ENCODE peak calls at places on chromosomes 3 and 15, in six cellular contexts. One of them, this sample, is unnamed.

GRCh38 chr15:84826369-84826823 is 9.2 kb downstream of the ALPK3 start:
- DNase-seq in right cardiac atrium: no peak
- DNase-seq in fibroblast of mammary gland: peak
- DNase-seq in choroid plexus epithelial cell: peak
- DNase-seq in fibroblast of pulmonary artery: peak
- DNase-seq in thoracic aorta: no peak
- DNase-seq in this sample: no peak

GRCh38 chr3:194322701-194323174 is 28.4 kb downstream of the CPN2 start:
- DNase-seq in fibroblast of mammary gland: peak
- DNase-seq in thoracic aorta: no peak
- DNase-seq in fibroblast of pulmonary artery: peak
- DNase-seq in right cardiac atrium: no peak
- DNase-seq in choroid plexus epithelial cell: no peak
- DNase-seq in this sample: peak

GRCh38 chr15:58962662-58963565 is 24.5 kb upstream of the RNF111 start:
- DNase-seq in thoracic aorta: no peak
- DNase-seq in fibroblast of pulmonary artery: no peak
- DNase-seq in fibroblast of mammary gland: no peak
- DNase-seq in right cardiac atrium: no peak
- DNase-seq in choroid plexus epithelial cell: peak
- DNase-seq in this sample: no peak

GRCh38 chr15:51924146-51925068 is 47.2 kb downstream of the LEO1 start:
- DNase-seq in fibroblast of pulmonary artery: no peak
- DNase-seq in thoracic aorta: no peak
- DNase-seq in right cardiac atrium: peak
- DNase-seq in choroid plexus epithelial cell: peak
- DNase-seq in fibroblast of mammary gland: no peak
- DNase-seq in this sample: no peak

GRCh38 chr3:116112686-116113085 is 332.6 kb downstream of the LSAMP start:
- DNase-seq in fibroblast of mammary gland: peak
- DNase-seq in fibroblast of pulmonary artery: peak
- DNase-seq in choroid plexus epithelial cell: peak
- DNase-seq in right cardiac atrium: no peak
- DNase-seq in thoracic aorta: no peak
- DNase-seq in this sample: no peak

GRCh38 chr3:11548721-11549131 is 95.0 kb downstream of the VGLL4 start:
- DNase-seq in thoracic aorta: no peak
- DNase-seq in fibroblast of pulmonary artery: peak
- DNase-seq in right cardiac atrium: no peak
- DNase-seq in choroid plexus epithelial cell: peak
- DNase-seq in fibroblast of mammary gland: peak
- DNase-seq in this sample: peak

GRCh38 chr3:131900891-131901290 is 133.9 kb downstream of the CPNE4 start:
- DNase-seq in thoracic aorta: no peak
- DNase-seq in right cardiac atrium: no peak
- DNase-seq in fibroblast of mammary gland: no peak
- DNase-seq in fibroblast of pulmonary artery: no peak
- DNase-seq in choroid plexus epithelial cell: no peak
- DNase-seq in this sample: no peak

GRCh38 chr3:22159004-22159695 is 408.1 kb upstream of the ZNF385D start:
- DNase-seq in fibroblast of mammary gland: no peak
- DNase-seq in right cardiac atrium: no peak
- DNase-seq in thoracic aorta: no peak
- DNase-seq in choroid plexus epithelial cell: no peak
- DNase-seq in fibroblast of pulmonary artery: no peak
- DNase-seq in this sample: no peak

GRCh38 chr3:115673860-115674259 is 50.5 kb downstream of the GAP43 start:
- DNase-seq in choroid plexus epithelial cell: no peak
- DNase-seq in fibroblast of mammary gland: no peak
- DNase-seq in thoracic aorta: no peak
- DNase-seq in right cardiac atrium: no peak
- DNase-seq in fibroblast of pulmonary artery: no peak
- DNase-seq in this sample: no peak

GRCh38 chr3:127690823-127691452 is 18.2 kb downstream of the ABTB1 start:
- DNase-seq in fibroblast of pulmonary artery: peak
- DNase-seq in choroid plexus epithelial cell: peak
- DNase-seq in thoracic aorta: no peak
- DNase-seq in fibroblast of mammary gland: peak
- DNase-seq in right cardiac atrium: peak
- DNase-seq in this sample: no peak

GRCh38 chr3:134095005-134095404 is 65.3 kb upstream of the SLCO2A1 start:
- DNase-seq in fibroblast of pulmonary artery: no peak
- DNase-seq in thoracic aorta: no peak
- DNase-seq in fibroblast of mammary gland: no peak
- DNase-seq in choroid plexus epithelial cell: no peak
- DNase-seq in right cardiac atrium: no peak
- DNase-seq in this sample: no peak

GRCh38 chr15:70380484-70380883 is 282.8 kb upstream of the TLE3 start:
- DNase-seq in choroid plexus epithelial cell: no peak
- DNase-seq in fibroblast of pulmonary artery: no peak
- DNase-seq in thoracic aorta: no peak
- DNase-seq in right cardiac atrium: no peak
- DNase-seq in fibroblast of mammary gland: no peak
- DNase-seq in this sample: no peak

GRCh38 chr3:125128861-125129501 is 73.2 kb upstream of the HEG1 start:
- DNase-seq in fibroblast of mammary gland: peak
- DNase-seq in choroid plexus epithelial cell: peak
- DNase-seq in right cardiac atrium: no peak
- DNase-seq in fibroblast of pulmonary artery: peak
- DNase-seq in thoracic aorta: no peak
- DNase-seq in this sample: peak

GRCh38 chr3:21256932-21257331 is 494.1 kb downstream of the ZNF385D start:
- DNase-seq in choroid plexus epithelial cell: no peak
- DNase-seq in fibroblast of mammary gland: no peak
- DNase-seq in fibroblast of pulmonary artery: peak
- DNase-seq in thoracic aorta: no peak
- DNase-seq in right cardiac atrium: no peak
- DNase-seq in this sample: no peak

GRCh38 chr15:67840747-67841634 is 1.1 kb upstream of the RNU6-1 start:
- DNase-seq in fibroblast of mammary gland: peak
- DNase-seq in right cardiac atrium: no peak
- DNase-seq in fibroblast of pulmonary artery: peak
- DNase-seq in choroid plexus epithelial cell: peak
- DNase-seq in thoracic aorta: no peak
- DNase-seq in this sample: no peak

GRCh38 chr3:17011774-17012338 is 127.1 kb downstream of the PLCL2 start:
- DNase-seq in choroid plexus epithelial cell: no peak
- DNase-seq in thoracic aorta: no peak
- DNase-seq in fibroblast of pulmonary artery: no peak
- DNase-seq in right cardiac atrium: no peak
- DNase-seq in fibroblast of mammary gland: no peak
- DNase-seq in this sample: no peak

GRCh38 chr3:48641396-48641795 is 6.1 kb upstream of the SLC26A6 start:
- DNase-seq in choroid plexus epithelial cell: no peak
- DNase-seq in fibroblast of pulmonary artery: no peak
- DNase-seq in fibroblast of mammary gland: no peak
- DNase-seq in thoracic aorta: no peak
- DNase-seq in right cardiac atrium: no peak
- DNase-seq in this sample: no peak

GRCh38 chr3:40181182-40181581 is 128.3 kb upstream of the EIF1B start:
- DNase-seq in right cardiac atrium: no peak
- DNase-seq in fibroblast of pulmonary artery: no peak
- DNase-seq in thoracic aorta: no peak
- DNase-seq in fibroblast of mammary gland: no peak
- DNase-seq in choroid plexus epithelial cell: no peak
- DNase-seq in this sample: no peak

GRCh38 chr3:106172780-106173179 is 304.0 kb upstream of the CBLB start:
- DNase-seq in fibroblast of mammary gland: no peak
- DNase-seq in right cardiac atrium: no peak
- DNase-seq in choroid plexus epithelial cell: no peak
- DNase-seq in fibroblast of pulmonary artery: no peak
- DNase-seq in thoracic aorta: no peak
- DNase-seq in this sample: no peak

GRCh38 chr3:31157893-31158620 is 263.6 kb upstream of the GADL1 start:
- DNase-seq in choroid plexus epithelial cell: peak
- DNase-seq in fibroblast of mammary gland: no peak
- DNase-seq in fibroblast of pulmonary artery: peak
- DNase-seq in right cardiac atrium: no peak
- DNase-seq in thoracic aorta: no peak
- DNase-seq in this sample: peak

GRCh38 chr15:77629070-77630030 is 3.4 kb downstream of the LINGO1 start:
- DNase-seq in right cardiac atrium: no peak
- DNase-seq in choroid plexus epithelial cell: no peak
- DNase-seq in fibroblast of mammary gland: no peak
- DNase-seq in thoracic aorta: no peak
- DNase-seq in fibroblast of pulmonary artery: no peak
- DNase-seq in this sample: no peak

GRCh38 chr15:77631790-77632551 is 741 bp downstream of the LINGO1 start:
- DNase-seq in choroid plexus epithelial cell: no peak
- DNase-seq in thoracic aorta: no peak
- DNase-seq in fibroblast of mammary gland: no peak
- DNase-seq in fibroblast of pulmonary artery: no peak
- DNase-seq in right cardiac atrium: peak
- DNase-seq in this sample: no peak

GRCh38 chr15:77630956-77631789 is 1.5 kb downstream of the LINGO1 start:
- DNase-seq in fibroblast of pulmonary artery: no peak
- DNase-seq in fibroblast of mammary gland: no peak
- DNase-seq in right cardiac atrium: peak
- DNase-seq in thoracic aorta: no peak
- DNase-seq in choroid plexus epithelial cell: no peak
- DNase-seq in this sample: no peak

GRCh38 chr15:77628010-77628409 is 4.7 kb downstream of the LINGO1 start:
- DNase-seq in choroid plexus epithelial cell: no peak
- DNase-seq in right cardiac atrium: no peak
- DNase-seq in fibroblast of pulmonary artery: no peak
- DNase-seq in fibroblast of mammary gland: no peak
- DNase-seq in thoracic aorta: no peak
- DNase-seq in this sample: no peak

DNA sequence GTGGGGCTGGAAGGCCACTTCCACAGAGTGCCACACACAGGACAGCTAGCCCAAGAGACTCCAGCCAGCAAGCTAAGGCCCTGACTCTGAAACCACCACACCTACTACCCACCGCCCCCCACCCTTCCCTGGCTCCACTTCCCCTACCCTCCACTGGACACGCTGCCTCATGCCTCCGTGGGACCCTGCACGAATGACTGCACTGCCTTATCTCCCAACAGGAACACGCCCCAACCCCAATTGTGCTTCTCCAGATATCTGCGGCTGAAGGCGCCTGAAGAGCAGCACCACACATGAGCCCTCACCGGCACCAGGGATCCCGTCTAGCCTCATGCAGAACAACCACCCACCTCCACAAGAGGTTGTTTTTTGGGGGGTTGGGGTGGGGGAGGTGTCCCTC is 2.6 kb downstream of the LINGO1 start:
- DNase-seq in fibroblast of mammary gland: no peak
- DNase-seq in right cardiac atrium: peak
- DNase-seq in choroid plexus epithelial cell: no peak
- DNase-seq in thoracic aorta: no peak
- DNase-seq in fibroblast of pulmonary artery: no peak
- DNase-seq in this sample: no peak
- H3K4me3 ChIP-seq in fibroblast of mammary gland: no peak
- H3K4me3 ChIP-seq in right cardiac atrium: no peak
- H3K4me3 ChIP-seq in choroid plexus epithelial cell: no peak
- H3K4me3 ChIP-seq in thoracic aorta: no peak
- H3K4me3 ChIP-seq in fibroblast of pulmonary artery: no peak
- H3K4me3 ChIP-seq in this sample: no peak

GRCh38 chr3:156605686-156606605 is 51.0 kb upstream of the SSR3 start:
- DNase-seq in thoracic aorta: peak
- DNase-seq in fibroblast of mammary gland: peak
- DNase-seq in fibroblast of pulmonary artery: peak
- DNase-seq in right cardiac atrium: peak
- DNase-seq in choroid plexus epithelial cell: peak
- DNase-seq in this sample: peak

GRCh38 chr3:156604642-156605144 is 49.8 kb upstream of the SSR3 start:
- DNase-seq in thoracic aorta: no peak
- DNase-seq in fibroblast of mammary gland: peak
- DNase-seq in choroid plexus epithelial cell: no peak
- DNase-seq in fibroblast of pulmonary artery: no peak
- DNase-seq in right cardiac atrium: no peak
- DNase-seq in this sample: no peak

GRCh38 chr3:156609115-156609514 is 54.2 kb upstream of the SSR3 start:
- DNase-seq in fibroblast of mammary gland: no peak
- DNase-seq in right cardiac atrium: no peak
- DNase-seq in thoracic aorta: no peak
- DNase-seq in fibroblast of pulmonary artery: no peak
- DNase-seq in choroid plexus epithelial cell: no peak
- DNase-seq in this sample: no peak

GRCh38 chr3:156608601-156609000 is 53.7 kb upstream of the SSR3 start:
- DNase-seq in choroid plexus epithelial cell: no peak
- DNase-seq in fibroblast of pulmonary artery: no peak
- DNase-seq in fibroblast of mammary gland: no peak
- DNase-seq in right cardiac atrium: no peak
- DNase-seq in thoracic aorta: no peak
- DNase-seq in this sample: no peak

DNA sequence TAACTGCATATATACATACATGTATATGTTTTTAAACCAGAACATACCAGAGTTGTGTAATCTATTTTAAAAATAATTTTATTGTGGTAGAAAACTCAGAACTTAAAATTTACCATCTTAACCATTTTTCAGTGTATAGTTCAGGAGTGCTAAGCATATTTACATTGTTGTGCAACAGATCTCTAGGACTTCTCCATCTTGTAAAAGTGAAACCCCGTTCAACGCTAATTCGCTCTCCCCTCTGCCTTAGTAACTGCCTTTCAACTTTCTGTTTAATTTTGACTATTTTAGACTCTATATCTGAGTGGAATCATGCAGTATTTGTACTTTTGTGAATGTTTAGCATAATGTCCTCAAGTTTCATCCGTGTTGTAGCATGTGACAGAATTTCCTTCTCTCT is 51.8 kb upstream of the SSR3 start:
- DNase-seq in fibroblast of mammary gland: peak
- DNase-seq in right cardiac atrium: no peak
- DNase-seq in fibroblast of pulmonary artery: no peak
- DNase-seq in thoracic aorta: no peak
- DNase-seq in choroid plexus epithelial cell: no peak
- DNase-seq in this sample: no peak
- H3K4me3 ChIP-seq in fibroblast of mammary gland: no peak
- H3K4me3 ChIP-seq in right cardiac atrium: no peak
- H3K4me3 ChIP-seq in fibroblast of pulmonary artery: no peak
- H3K4me3 ChIP-seq in thoracic aorta: peak
- H3K4me3 ChIP-seq in choroid plexus epithelial cell: no peak
- H3K4me3 ChIP-seq in this sample: no peak

GRCh38 chr15:72450805-72451204 is 23.3 kb upstream of the ARIH1 start:
- DNase-seq in fibroblast of mammary gland: no peak
- DNase-seq in choroid plexus epithelial cell: no peak
- DNase-seq in right cardiac atrium: no peak
- DNase-seq in fibroblast of pulmonary artery: no peak
- DNase-seq in thoracic aorta: no peak
- DNase-seq in this sample: no peak
- H3K4me3 ChIP-seq in fibroblast of mammary gland: no peak
- H3K4me3 ChIP-seq in choroid plexus epithelial cell: no peak
- H3K4me3 ChIP-seq in right cardiac atrium: no peak
- H3K4me3 ChIP-seq in fibroblast of pulmonary artery: no peak
- H3K4me3 ChIP-seq in thoracic aorta: no peak
- H3K4me3 ChIP-seq in this sample: no peak

GRCh38 chr3:82363131-82363530 is 601.7 kb upstream of the GBE1 start:
- DNase-seq in choroid plexus epithelial cell: no peak
- DNase-seq in fibroblast of pulmonary artery: no peak
- DNase-seq in thoracic aorta: no peak
- DNase-seq in right cardiac atrium: no peak
- DNase-seq in fibroblast of mammary gland: no peak
- DNase-seq in this sample: no peak

DNA sequence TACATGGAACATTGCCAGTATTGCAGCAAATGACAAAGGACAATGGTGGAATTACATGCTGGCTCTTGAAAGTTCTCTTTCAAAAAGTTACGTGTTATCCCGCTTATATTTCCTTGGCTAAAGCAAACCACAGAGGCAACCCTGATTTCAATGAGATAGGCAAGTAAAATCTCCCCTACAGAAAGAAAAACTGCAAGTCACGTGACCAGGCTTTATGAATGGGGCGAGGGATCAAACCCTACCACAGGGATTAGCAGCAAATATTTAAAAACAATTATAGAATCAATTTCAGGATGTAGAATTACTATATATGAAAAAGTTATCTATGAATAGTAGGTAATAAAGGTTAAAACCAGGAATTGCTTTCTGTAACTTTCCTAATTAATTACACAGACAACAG is 603.4 kb upstream of the GBE1 start:
- DNase-seq in right cardiac atrium: no peak
- DNase-seq in thoracic aorta: no peak
- DNase-seq in choroid plexus epithelial cell: no peak
- DNase-seq in fibroblast of pulmonary artery: no peak
- DNase-seq in fibroblast of mammary gland: no peak
- DNase-seq in this sample: no peak
- H3K4me3 ChIP-seq in right cardiac atrium: no peak
- H3K4me3 ChIP-seq in thoracic aorta: no peak
- H3K4me3 ChIP-seq in choroid plexus epithelial cell: no peak
- H3K4me3 ChIP-seq in fibroblast of pulmonary artery: no peak
- H3K4me3 ChIP-seq in fibroblast of mammary gland: no peak
- H3K4me3 ChIP-seq in this sample: no peak

This sample was measured in skeletal muscle cell.